ENCODE peak calls at places on chromosome 1, in ten cellular contexts. W, A, D, Z, I, N, G, K, P and U are unnamed samples.

GRCh38 chr1:204136814-204137213 is 15.0 kb downstream of the ETNK2 start:
- DNase-seq in W (no peak), A (no peak), D (no peak), Z (no peak), I (no peak), N (no peak), G (no peak), K (no peak), P (no peak), U (no peak)

GRCh38 chr1:78165816-78166215 is 120.0 kb downstream of the GIPC2 start:
- DNase-seq in W (no peak), A (no peak), D (no peak), Z (no peak), I (no peak), N (no peak), G (no peak), K (no peak), P (no peak), U (no peak)

GRCh38 chr1:155569988-155570592 is 7.5 kb upstream of the ASH1L start:
- DNase-seq in W (no peak), A (no peak), D (no peak), Z (no peak), I (no peak), N (no peak), G (peak), K (no peak), P (no peak), U (no peak)

GRCh38 chr1:209190591-209191241 is 392.8 kb upstream of the CAMK1G start:
- DNase-seq in W (no peak), A (no peak), D (peak), Z (no peak), I (peak), N (peak), G (peak), K (peak), P (no peak), U (no peak)

GRCh38 chr1:202173993-202174392 is 13.6 kb upstream of the PTPN7 start:
- DNase-seq in W (no peak), A (peak), D (no peak), Z (no peak), I (no peak), N (no peak), G (no peak), K (no peak), P (no peak), U (no peak)

GRCh38 chr1:43067856-43068751 is 104.0 kb downstream of the EBNA1BP2 start:
- DNase-seq in W (peak), A (no peak), D (no peak), Z (no peak), I (no peak), N (no peak), G (peak), K (no peak), P (peak), U (peak)

GRCh38 chr1:78839704-78840277 is 166.7 kb downstream of the ADGRL4 start:
- DNase-seq in W (no peak), A (no peak), D (no peak), Z (no peak), I (peak), N (no peak), G (peak), K (no peak), P (peak), U (no peak)

GRCh38 chr1:96234299-96234698 is 487.3 kb upstream of the PTBP2 start:
- DNase-seq in W (no peak), A (peak), D (peak), Z (no peak), I (peak), N (no peak), G (peak), K (peak), P (no peak), U (no peak)

GRCh38 chr1:37726746-37727145 is 34.4 kb downstream of the CDCA8 start:
- DNase-seq in W (no peak), A (no peak), D (no peak), Z (peak), I (no peak), N (no peak), G (no peak), K (no peak), P (no peak), U (no peak)

GRCh38 chr1:2480236-2480985 is 4.3 kb downstream of the PLCH2 start:
- DNase-seq in W (no peak), A (no peak), D (no peak), Z (no peak), I (no peak), N (no peak), G (no peak), K (no peak), P (no peak), U (no peak)

GRCh38 chr1:211975152-211975941 is 60.0 kb downstream of the INTS7 start:
- DNase-seq in W (no peak), A (no peak), D (no peak), Z (no peak), I (no peak), N (no peak), G (no peak), K (no peak), P (no peak), U (no peak)

GRCh38 chr1:7186382-7187120 is 401.3 kb downstream of the CAMTA1 start:
- DNase-seq in W (no peak), A (no peak), D (no peak), Z (no peak), I (no peak), N (no peak), G (no peak), K (no peak), P (no peak), U (no peak)

GRCh38 chr1:13494025-13494424 is 19.8 kb downstream of the LRRC38 start:
- DNase-seq in W (no peak), A (no peak), D (no peak), Z (no peak), I (no peak), N (no peak), G (no peak), K (no peak), P (no peak), U (no peak)

GRCh38 chr1:46719689-46720088 is 775 bp upstream of the EFCAB14 start:
- DNase-seq in W (no peak), A (no peak), D (peak), Z (no peak), I (peak), N (no peak), G (no peak), K (peak), P (no peak), U (no peak)

GRCh38 chr1:237258871-237259270 is 216.9 kb downstream of the RYR2 start:
- DNase-seq in W (no peak), A (no peak), D (no peak), Z (no peak), I (peak), N (no peak), G (no peak), K (no peak), P (no peak), U (no peak)

GRCh38 chr1:248862695-248863010 is 3.8 kb upstream of the ZNF692 start:
- DNase-seq in W (no peak), A (no peak), D (no peak), Z (no peak), I (no peak), N (no peak), G (no peak), K (no peak), P (no peak), U (no peak)
- H3K27ac ChIP-seq in W (peak), A (peak), D (no peak), Z (peak), I (peak), N (peak), G (no peak), K (peak), P (peak), U (peak)

GRCh38 chr1:8365661-8366362 is 47.9 kb downstream of the SLC45A1 start:
- DNase-seq in W (no peak), A (no peak), D (no peak), Z (no peak), I (no peak), N (no peak), G (no peak), K (no peak), P (no peak), U (no peak)

GRCh38 chr1:8364528-8365442 is 46.9 kb downstream of the SLC45A1 start:
- DNase-seq in W (peak), A (no peak), D (no peak), Z (no peak), I (no peak), N (no peak), G (no peak), K (peak), P (no peak), U (no peak)

GRCh38 chr1:8362701-8363101 is 44.8 kb downstream of the SLC45A1 start:
- DNase-seq in W (no peak), A (no peak), D (no peak), Z (no peak), I (no peak), N (no peak), G (no peak), K (no peak), P (no peak), U (no peak)

GRCh38 chr1:8363186-8363585 is 45.3 kb downstream of the SLC45A1 start:
- DNase-seq in W (no peak), A (no peak), D (no peak), Z (no peak), I (no peak), N (no peak), G (no peak), K (no peak), P (no peak), U (no peak)

DNA sequence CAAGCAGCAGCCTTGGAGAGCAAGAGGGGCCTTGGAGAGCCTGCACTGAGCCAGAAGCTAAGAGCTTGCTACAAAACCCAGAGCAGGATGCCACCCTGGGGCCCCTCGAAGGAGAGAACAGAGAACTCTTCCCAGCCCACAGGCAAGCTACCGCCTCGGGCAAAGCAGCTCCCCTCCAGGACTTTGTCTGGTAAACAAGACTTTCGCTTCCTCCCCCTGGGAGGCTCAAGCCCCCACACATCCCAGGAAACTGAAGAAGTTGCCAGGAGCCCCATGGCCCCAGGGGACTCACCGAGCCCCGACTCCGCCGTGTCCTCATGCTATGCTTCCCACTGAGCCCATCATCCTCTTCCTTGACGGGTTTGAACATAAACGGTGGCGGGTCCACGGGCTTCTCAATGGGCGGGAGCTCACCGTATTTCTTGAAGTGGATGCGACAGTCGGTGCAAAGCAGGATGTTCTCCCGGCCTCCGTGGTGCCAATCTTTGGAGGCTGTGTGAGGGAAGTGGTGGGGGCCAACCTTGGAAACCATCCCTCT is 45.9 kb downstream of the SLC45A1 start:
- DNase-seq in W (no peak), A (no peak), D (no peak), Z (no peak), I (no peak), N (no peak), G (no peak), K (no peak), P (no peak), U (no peak)
- H3K27ac ChIP-seq in W (no peak), A (peak), D (no peak), Z (peak), I (no peak), N (peak), G (no peak), K (peak), P (no peak), U (no peak)

GRCh38 chr1:227886993-227887696 is 60.6 kb downstream of the WNT9A start:
- DNase-seq in W (peak), A (peak), D (no peak), Z (peak), I (peak), N (no peak), G (peak), K (peak), P (no peak), U (no peak)
- H3K27ac ChIP-seq in W (peak), A (peak), D (no peak), Z (no peak), I (no peak), N (no peak), G (no peak), K (peak), P (no peak), U (no peak)

GRCh38 chr1:32886828-32887414 is 630 bp downstream of the HPCA start:
- DNase-seq in W (no peak), A (no peak), D (no peak), Z (no peak), I (no peak), N (no peak), G (no peak), K (no peak), P (no peak), U (no peak)
- H3K27ac ChIP-seq in W (no peak), A (no peak), D (no peak), Z (peak), I (no peak), N (no peak), G (no peak), K (no peak), P (no peak), U (no peak)

GRCh38 chr1:17011439-17012307 is at the start of gene ATP13A2:
- DNase-seq in W (peak), A (peak), D (peak), Z (peak), I (peak), N (peak), G (peak), K (peak), P (peak), U (peak)
- H3K27ac ChIP-seq in W (no peak), A (peak), D (peak), Z (peak), I (peak), N (peak), G (no peak), K (peak), P (peak), U (peak)

GRCh38 chr1:109279615-109280278 is 3.2 kb downstream of the PSRC1 start:
- DNase-seq in W (no peak), A (no peak), D (no peak), Z (no peak), I (no peak), N (no peak), G (no peak), K (no peak), P (no peak), U (no peak)
- H3K27ac ChIP-seq in W (no peak), A (no peak), D (no peak), Z (peak), I (no peak), N (peak), G (no peak), K (no peak), P (no peak), U (no peak)

GRCh38 chr1:111359376-111359775 is 68.2 kb downstream of the OVGP1 start:
- DNase-seq in W (no peak), A (no peak), D (no peak), Z (no peak), I (no peak), N (no peak), G (no peak), K (no peak), P (no peak), U (no peak)
- H3K27ac ChIP-seq in W (no peak), A (no peak), D (no peak), Z (no peak), I (no peak), N (no peak), G (no peak), K (no peak), P (no peak), U (no peak)

DNA sequence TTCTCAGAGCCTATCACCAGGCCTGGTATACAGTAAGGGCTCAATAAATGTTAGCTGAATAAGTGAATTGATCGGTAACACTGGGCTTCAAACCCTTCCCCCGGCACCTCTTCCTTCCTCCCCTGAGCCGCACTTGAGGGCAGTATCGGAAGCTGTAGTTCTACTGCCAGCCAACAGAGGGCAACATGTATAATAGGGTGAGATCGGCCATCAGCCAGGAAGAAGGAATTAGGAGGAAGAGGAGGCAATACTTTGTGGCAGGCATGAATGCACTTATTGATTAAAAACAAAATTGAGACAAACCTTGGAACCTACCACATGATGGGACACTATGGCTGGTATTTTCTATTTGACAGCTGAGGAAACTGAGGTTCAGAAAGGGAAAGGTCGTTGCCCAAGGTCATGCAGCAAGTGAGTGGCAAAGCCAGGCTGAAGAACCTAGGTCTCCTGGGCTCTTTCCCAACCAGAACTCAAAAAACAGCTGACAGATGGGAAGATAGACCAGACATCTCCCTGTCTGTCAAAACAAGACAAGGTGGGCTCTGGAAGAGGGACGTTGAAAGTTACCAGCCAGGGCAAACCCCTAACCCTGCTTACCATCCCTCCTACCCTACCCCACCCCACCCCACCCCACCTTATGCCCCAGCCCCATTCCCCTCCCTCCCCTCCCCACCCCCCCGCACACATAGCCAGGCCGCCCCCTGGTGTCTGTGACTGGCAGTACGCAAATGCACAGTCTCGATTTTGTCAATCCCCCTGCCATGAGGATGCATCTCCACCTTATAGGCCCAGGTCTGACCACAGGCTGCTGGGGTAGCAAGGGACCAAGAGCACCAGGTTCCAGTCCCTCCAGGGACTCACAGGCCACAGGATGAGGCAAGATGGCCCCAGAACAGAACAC is 107.3 kb upstream of the RUNX3 start:
- DNase-seq in W (no peak), A (no peak), D (no peak), Z (no peak), I (peak), N (no peak), G (peak), K (no peak), P (peak), U (peak)
- H3K27ac ChIP-seq in W (no peak), A (no peak), D (no peak), Z (no peak), I (no peak), N (no peak), G (no peak), K (no peak), P (no peak), U (no peak)

GRCh38 chr1:172746091-172746949 is 87.4 kb downstream of the FASLG start:
- DNase-seq in W (no peak), A (no peak), D (peak), Z (no peak), I (peak), N (no peak), G (peak), K (no peak), P (peak), U (peak)
- H3K27ac ChIP-seq in W (no peak), A (peak), D (peak), Z (no peak), I (no peak), N (no peak), G (peak), K (peak), P (no peak), U (no peak)

GRCh38 chr1:12472798-12473551 is 145.0 kb downstream of the DHRS3 start:
- DNase-seq in W (no peak), A (no peak), D (no peak), Z (no peak), I (no peak), N (no peak), G (peak), K (no peak), P (peak), U (peak)

GRCh38 chr1:12475158-12475934 is 142.7 kb downstream of the DHRS3 start:
- DNase-seq in W (no peak), A (no peak), D (no peak), Z (no peak), I (peak), N (no peak), G (peak), K (no peak), P (no peak), U (no peak)

GRCh38 chr1:12475947-12476346 is 142.1 kb downstream of the DHRS3 start:
- DNase-seq in W (no peak), A (no peak), D (no peak), Z (no peak), I (peak), N (no peak), G (peak), K (no peak), P (no peak), U (no peak)

GRCh38 chr1:12472410-12472797 is 145.6 kb downstream of the DHRS3 start:
- DNase-seq in W (no peak), A (no peak), D (no peak), Z (no peak), I (no peak), N (no peak), G (no peak), K (no peak), P (no peak), U (no peak)

GRCh38 chr1:12473596-12474329 is 144.2 kb downstream of the DHRS3 start:
- DNase-seq in W (no peak), A (no peak), D (no peak), Z (no peak), I (no peak), N (no peak), G (peak), K (no peak), P (no peak), U (no peak)
- H3K27ac ChIP-seq in W (peak), A (peak), D (no peak), Z (no peak), I (no peak), N (no peak), G (no peak), K (peak), P (peak), U (peak)